ENCODE peak calls at places on chromosomes 6 and 20, in nine cellular contexts. T is effector CD4-positive, alpha-beta T cell; S is AG09309; L is amniotic stem cell; D is fibroblast of lung; A is posterior vena cava; U is stimulated activated CD8-positive, alpha-beta memory T cell treated with anti-CD3 and anti-CD28 coated beads, Interleukin-15, amount 100 ng/mL, for 24 hours; F is ovary; Q is HT1080. P is an unnamed sample.

GRCh38 chr6:21026576-21027273 is 492.5 kb downstream of the CDKAL1 start:
- DNase-seq in T (no peak), S (no peak), L (no peak), D (peak; percentile 91), A (no peak), U (no peak), F (no peak), Q (no peak), P (no peak)

GRCh38 chr6:35757461-35758123 is 18.8 kb upstream of the CLPSL2 start:
- DNase-seq in T (no peak), S (no peak), L (no peak), D (peak; percentile 12), A (peak; percentile 10), U (no peak), F (no peak), Q (peak; percentile 51), P (peak; percentile 9)

GRCh38 chr6:42418739-42419138 is 33.0 kb downstream of the TRERF1 start:
- DNase-seq in T (no peak), S (no peak), L (no peak), D (no peak), A (no peak), U (no peak), F (no peak), Q (no peak), P (no peak)

GRCh38 chr6:93727447-93727846 is 308.1 kb upstream of the EPHA7 start:
- DNase-seq in T (no peak), S (no peak), L (no peak), D (no peak), A (no peak), U (no peak), F (no peak), Q (no peak), P (no peak)

GRCh38 chr6:88164061-88164460 is 2.1 kb downstream of the CNR1 start:
- DNase-seq in T (no peak), S (no peak), L (no peak), D (no peak), A (no peak), U (no peak), F (no peak), Q (no peak), P (no peak)

GRCh38 chr6:142045380-142046270 is 87.1 kb upstream of the GJE1 start:
- DNase-seq in T (no peak), S (peak; percentile 51), L (no peak), D (peak; percentile 16), A (no peak), U (no peak), F (no peak), Q (peak; percentile 31), P (no peak)

GRCh38 chr20:19001177-19001576 is 187.6 kb downstream of the SCP2D1 start:
- DNase-seq in T (no peak), S (no peak), L (no peak), D (no peak), A (no peak), U (no peak), F (no peak), Q (no peak), P (no peak)

GRCh38 chr6:148037496-148037895 is 305.1 kb upstream of the SASH1 start:
- DNase-seq in T (no peak), S (peak; percentile 23), L (peak; percentile 35), D (peak; percentile 21), A (no peak), U (no peak), F (no peak), Q (no peak), P (no peak)

GRCh38 chr20:63090052-63090451 is 83.3 kb upstream of the BHLHE23 start:
- DNase-seq in T (no peak), S (no peak), L (no peak), D (no peak), A (no peak), U (no peak), F (no peak), Q (no peak), P (peak; percentile 1)

GRCh38 chr6:84033523-84034451 is at the start of gene MRAP2:
- DNase-seq in T (no peak), S (no peak), L (no peak), D (peak; percentile 47), A (no peak), U (no peak), F (peak; percentile 24), Q (no peak), P (peak; percentile 55)

P was measured in mucosa of descending colon.